ENCODE peak calls at places on chromosomes 6 and 20, in four cellular contexts. D is K562, O is HCT116, P is HepG2. V is an unnamed sample.

GRCh38 chr20:39875493-39876110 is 813.4 kb downstream of the MAFB start:
- DNase-seq in O (no peak), P (no peak), D (no peak), V (no peak)

GRCh38 chr6:15901141-15902115 is 227.5 kb upstream of the MYLIP start:
- DNase-seq in P (no peak), D (peak), O (no peak), V (no peak)

GRCh38 chr6:42782689-42783176 is 881 bp downstream of the BICRAL start:
- DNase-seq in D (peak), O (peak), P (peak), V (no peak)

GRCh38 chr20:24491043-24491756 is 21.8 kb downstream of the SYNDIG1 start:
- DNase-seq in D (no peak), O (no peak), P (no peak), V (no peak)

GRCh38 chr6:93358435-93358834 is 60.9 kb downstream of the EPHA7 start:
- DNase-seq in D (no peak), P (no peak), O (no peak), V (no peak)

GRCh38 chr20:14234666-14235295 is 102.6 kb downstream of the FLRT3 start:
- DNase-seq in D (no peak), P (no peak), O (no peak), V (no peak)

GRCh38 chr20:22475662-22476061 is 108.7 kb downstream of the FOXA2 start:
- DNase-seq in O (no peak), D (no peak), P (no peak), V (no peak)

GRCh38 chr20:51700809-51701285 is 67.3 kb downstream of the ATP9A start:
- DNase-seq in O (peak), P (peak), D (peak), V (no peak)

GRCh38 chr20:41984031-41984430 is 365.9 kb upstream of the CHD6 start:
- DNase-seq in D (no peak), O (no peak), P (no peak), V (no peak)

GRCh38 chr6:99276747-99277146 is 72.7 kb downstream of the FAXC start:
- DNase-seq in P (no peak), O (no peak), D (no peak), V (no peak)

GRCh38 chr6:165811512-165811911 is 148.5 kb upstream of the PDE10A start:
- DNase-seq in P (no peak), O (no peak), D (no peak), V (no peak)

GRCh38 chr20:52104546-52105044 is 87.0 kb downstream of the ZFP64 start:
- DNase-seq in D (no peak), O (no peak), P (no peak), V (no peak)

GRCh38 chr20:51906694-51907093 is 104.4 kb upstream of the SALL4 start:
- DNase-seq in O (no peak), P (peak), D (no peak), V (no peak)

GRCh38 chr20:59194023-59194935 is 30.7 kb downstream of the ZNF831 start:
- DNase-seq in P (no peak), O (no peak), D (no peak), V (no peak)

GRCh38 chr6:117404548-117404947 is 21.2 kb downstream of the ROS1 start:
- DNase-seq in P (no peak), D (peak), O (no peak), V (no peak)

GRCh38 chr6:169190144-169190584 is 63.5 kb downstream of the THBS2 start:
- DNase-seq in P (no peak), D (no peak), O (no peak), V (no peak)

GRCh38 chr6:53465732-53466131 is 79.2 kb downstream of the GCLC start:
- DNase-seq in P (peak), O (no peak), D (no peak), V (no peak)

GRCh38 chr6:121216928-121217327 is 117.4 kb downstream of the TBC1D32 start:
- DNase-seq in P (no peak), D (no peak), O (no peak), V (no peak)

GRCh38 chr20:57656252-57656820 is 36.1 kb upstream of the ZBP1 start:
- DNase-seq in D (peak), O (no peak), P (no peak), V (no peak)

GRCh38 chr6:88609973-88610372 is 353.4 kb downstream of the RNGTT start:
- DNase-seq in D (peak), O (no peak), P (no peak), V (no peak)

GRCh38 chr20:5996765-5997164 is 46.3 kb downstream of the MCM8 start:
- DNase-seq in D (no peak), P (no peak), O (no peak), V (no peak)

GRCh38 chr6:53119772-53120409 is 28.8 kb downstream of the GCM1 start:
- DNase-seq in P (peak), D (no peak), O (peak), V (peak)

GRCh38 chr20:51083447-51083846 is 60.5 kb upstream of the KCNG1 start:
- DNase-seq in P (no peak), O (no peak), D (no peak), V (no peak)

GRCh38 chr20:33575302-33575701 is 85.4 kb downstream of the CBFA2T2 start:
- DNase-seq in O (no peak), D (no peak), P (no peak), V (no peak)

GRCh38 chr6:111884068-111884467 is 10.8 kb upstream of the FYN start:
- DNase-seq in D (no peak), P (no peak), O (no peak), V (no peak)

GRCh38 chr6:111892431-111892830 is 19.2 kb upstream of the FYN start:
- DNase-seq in O (no peak), P (no peak), D (no peak), V (no peak)

GRCh38 chr6:111890981-111891380 is 17.7 kb upstream of the FYN start:
- DNase-seq in P (no peak), D (no peak), O (no peak), V (no peak)

GRCh38 chr6:111885373-111886027 is 12.2 kb upstream of the FYN start:
- DNase-seq in O (no peak), P (no peak), D (no peak), V (no peak)

DNA sequence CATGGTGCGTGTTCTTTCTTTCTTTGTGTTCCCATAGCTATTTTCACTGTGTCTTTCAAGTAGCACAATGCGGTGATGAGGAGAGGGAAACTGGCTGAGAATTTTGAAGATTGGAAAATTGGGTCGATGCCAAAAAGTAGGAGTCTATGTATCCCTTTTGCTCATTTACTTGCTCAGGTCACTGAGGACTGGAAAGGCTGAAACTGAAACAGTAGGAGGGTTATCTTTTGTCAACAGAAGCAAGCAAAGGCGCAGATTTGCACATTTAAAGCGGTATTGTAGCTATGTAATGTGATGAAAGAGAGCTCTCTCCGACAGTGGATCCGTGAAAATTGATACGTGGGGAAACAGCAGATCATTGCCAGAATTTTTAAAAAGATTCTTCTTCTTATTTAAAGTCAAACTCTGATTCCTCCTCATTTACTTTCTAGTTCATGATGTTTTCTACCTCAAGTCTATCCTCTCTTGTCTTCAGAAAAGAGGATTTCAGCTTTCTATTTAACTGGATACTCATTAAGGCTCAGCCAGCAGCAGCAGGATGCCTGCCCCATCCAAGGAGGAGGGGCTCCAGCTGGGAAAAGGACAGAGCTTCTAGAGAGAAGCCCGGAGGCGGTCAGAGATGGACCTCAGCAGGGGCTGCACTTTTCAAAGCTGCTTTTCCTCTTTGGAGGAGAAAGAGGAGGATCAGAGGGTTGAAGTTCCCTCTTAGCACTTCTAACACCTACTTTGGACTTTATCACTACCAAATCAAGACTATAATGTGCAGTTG is 15.9 kb upstream of the FYN start:
- DNase-seq in O (no peak), D (no peak), P (no peak), V (no peak)
- H3K4me3 ChIP-seq in O (no peak), D (no peak), P (no peak), V (no peak)

DNA sequence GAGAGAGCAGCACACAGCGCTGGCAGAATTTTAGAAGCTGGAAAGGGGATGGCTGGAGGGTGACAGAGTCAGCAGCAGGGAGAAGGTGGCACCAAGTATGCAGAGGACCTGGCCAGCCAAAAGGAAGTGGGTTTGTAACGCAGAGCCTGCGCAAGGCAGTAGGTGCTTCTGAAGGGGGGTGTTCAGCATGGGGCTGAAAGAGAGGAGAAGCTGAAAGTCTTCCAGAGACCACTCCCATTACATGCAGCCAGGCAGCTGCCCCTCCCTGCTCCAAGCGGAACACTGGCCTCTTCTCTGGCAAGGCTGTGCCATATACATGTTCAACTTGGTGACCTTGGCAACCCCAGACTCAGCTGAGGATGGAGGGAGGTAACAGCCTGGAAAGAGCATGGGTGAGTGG is 42.1 kb upstream of the TULP1 start:
- DNase-seq in D (no peak), P (no peak), O (no peak), V (no peak)
- H3K27ac ChIP-seq in D (no peak), P (no peak), O (no peak), V (no peak)

GRCh38 chr6:114939630-114940029 is 596.8 kb upstream of the HS3ST5 start:
- DNase-seq in D (no peak), O (no peak), P (no peak), V (no peak)
- TF ChIP-seq TCF7L2 in D (no peak), O (no peak), P (no peak), V (no peak)

GRCh38 chr6:72287801-72288200 is 334.1 kb upstream of the KCNQ5 start:
- DNase-seq in O (no peak), D (no peak), P (no peak), V (no peak)

GRCh38 chr6:72286911-72287311 is 335.0 kb upstream of the KCNQ5 start:
- DNase-seq in D (no peak), O (no peak), P (no peak), V (no peak)

GRCh38 chr6:72283571-72283970 is 338.3 kb upstream of the KCNQ5 start:
- DNase-seq in O (no peak), P (no peak), D (no peak), V (no peak)
- H3K4me3 ChIP-seq in O (no peak), P (no peak), D (no peak), V (no peak)

DNA sequence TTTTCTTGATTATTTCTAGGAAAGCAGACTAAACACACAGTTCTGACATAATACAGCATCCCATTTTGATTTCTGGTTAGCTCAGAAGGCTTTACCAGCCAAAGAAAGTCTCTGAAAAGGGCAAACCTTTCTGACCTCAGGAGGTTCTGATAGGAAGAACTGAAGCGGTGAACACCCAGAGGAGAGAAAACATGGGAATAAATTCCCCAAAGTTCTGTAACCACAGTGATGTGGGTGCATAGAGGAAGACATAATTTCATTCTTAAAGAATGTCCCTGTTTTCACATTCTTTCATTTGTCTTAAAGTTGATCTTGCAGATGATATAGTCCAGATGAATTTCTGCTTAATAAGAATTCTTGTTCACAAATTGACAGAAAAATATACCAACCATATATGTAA is 60.3 kb downstream of the RSPO3 start:
- DNase-seq in D (no peak), O (no peak), P (no peak), V (no peak)
- H3K27ac ChIP-seq in D (no peak), O (no peak), P (no peak), V (no peak)

DNA sequence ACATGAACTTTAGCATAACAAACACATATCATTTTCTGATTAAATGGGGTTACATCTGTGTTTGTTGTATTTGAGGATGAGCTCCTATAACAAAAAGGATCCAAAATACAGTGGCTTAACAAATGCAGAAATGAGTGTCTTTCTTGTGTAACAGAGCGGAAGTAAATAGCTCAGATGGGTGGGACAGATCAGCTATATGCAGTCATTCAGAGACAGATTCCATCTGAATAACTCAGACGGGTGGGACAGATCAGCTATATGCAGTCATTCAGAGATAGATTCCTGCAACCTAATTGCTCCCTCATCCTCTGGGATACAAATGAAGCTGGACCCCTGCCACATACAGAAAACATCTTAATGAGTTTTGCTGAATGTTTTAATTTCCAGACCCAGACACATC is 332.3 kb downstream of the BCKDHB start:
- DNase-seq in P (no peak), O (peak), D (no peak), V (no peak)
- TF ChIP-seq TCF7L2 in P (no peak), O (no peak), D (no peak), V (no peak)

DNA sequence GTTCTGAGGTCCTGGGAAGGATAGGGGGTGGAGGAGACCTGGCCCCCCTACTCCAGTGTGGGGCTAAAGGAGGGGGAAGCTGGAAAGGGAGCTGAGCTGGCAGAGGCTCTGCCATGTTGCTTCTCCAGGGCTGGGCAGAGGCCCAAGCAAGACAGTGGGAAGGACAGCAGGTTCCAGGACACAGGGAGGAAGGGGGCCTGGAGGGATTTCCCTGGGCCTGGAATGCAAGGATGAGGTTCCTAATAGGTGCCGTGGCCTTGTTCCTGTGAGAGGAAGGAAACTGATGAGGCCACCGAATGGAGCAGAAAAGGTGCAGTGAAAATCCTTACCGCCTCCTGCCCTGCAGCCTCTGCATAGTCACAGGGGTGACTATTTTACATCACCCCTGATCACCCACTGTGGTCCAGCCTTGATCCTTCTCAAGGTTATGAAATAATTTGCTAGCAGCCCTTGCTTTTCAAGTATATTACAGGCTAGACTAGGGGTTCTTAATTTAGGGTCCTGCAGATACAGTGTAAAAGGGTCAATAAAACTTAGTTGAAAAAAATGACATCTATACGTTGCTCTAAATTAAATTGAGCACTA is 45.6 kb upstream of the RNF24 start:
- DNase-seq in O (no peak), D (no peak), P (no peak), V (no peak)
- H3K4me3 ChIP-seq in O (no peak), D (no peak), P (no peak), V (no peak)

DNA sequence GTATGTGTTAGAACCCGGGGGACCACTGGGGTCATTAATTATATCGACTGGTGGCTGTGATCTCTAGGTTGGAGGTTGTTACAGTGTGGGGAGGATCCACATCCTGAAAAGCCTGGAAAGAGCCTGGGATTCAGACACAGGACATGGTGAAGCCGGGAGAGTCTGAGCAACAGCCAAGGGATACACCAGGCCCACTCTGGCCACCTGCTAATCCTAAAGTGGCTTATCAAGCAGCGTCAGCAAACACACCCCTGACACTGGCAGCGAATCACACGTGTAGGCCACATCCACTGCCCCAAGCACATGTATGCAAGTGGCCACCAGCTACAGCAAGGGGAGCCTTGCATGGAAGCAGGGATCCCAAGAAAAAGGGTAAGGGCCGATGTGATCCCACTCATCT is 41.0 kb downstream of the GFOD1 start:
- DNase-seq in P (no peak), O (no peak), D (no peak), V (no peak)
- H3K27ac ChIP-seq in P (no peak), O (no peak), D (no peak), V (no peak)

DNA sequence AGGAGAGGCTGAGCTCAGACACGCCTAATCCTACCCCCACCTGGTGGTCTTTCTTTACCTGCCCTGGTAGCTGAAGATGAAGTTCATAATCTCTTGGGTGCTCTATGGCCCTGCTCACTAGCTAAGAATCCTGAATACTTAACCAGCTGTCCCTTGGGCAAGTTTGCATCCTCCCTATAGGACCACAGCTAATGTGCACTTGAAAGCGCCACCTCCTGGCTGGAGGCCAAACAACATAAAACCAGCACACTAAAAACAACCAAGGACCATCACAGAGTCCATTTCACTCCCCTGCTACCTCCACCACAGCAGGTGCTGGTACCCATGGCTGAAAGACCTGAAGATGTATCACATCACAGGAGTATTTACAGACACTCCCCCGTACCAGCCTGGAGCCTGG is 155.5 kb upstream of the SLC24A3 start:
- DNase-seq in D (no peak), O (no peak), P (no peak), V (no peak)
- TF ChIP-seq TCF7L2 in D (no peak), O (no peak), P (no peak), V (no peak)

GRCh38 chr6:7241709-7242645 is 71.0 kb downstream of the SSR1 start:
- DNase-seq in P (peak), O (no peak), D (no peak), V (no peak)
- H3K4me3 ChIP-seq in P (peak), O (no peak), D (no peak), V (no peak)